ENCODE peak calls at places on chromosomes 12 and 14, in seven cellular contexts. Y is PC-3, D is colonic mucosa, T is fibroblast of lung, B is K562, O is GM23248, G is neural progenitor cell. K is an unnamed sample.
A peak's percentile ranks its signal among the peaks of the same experiment; 100 is the strongest.

GRCh38 chr12:2284857-2285256 is 232.1 kb downstream of the CACNA1C start:
- DNase-seq in Y (peak; percentile 59), D (peak; percentile 79), T (peak; percentile 77), B (peak; percentile 20), O (peak; percentile 89), G (peak; percentile 87), K (peak; percentile 91)

GRCh38 chr14:89276424-89276975 is 140.5 kb downstream of the FOXN3 start:
- DNase-seq in Y (no peak), D (no peak), T (peak; percentile 34), B (no peak), O (no peak), G (no peak), K (no peak)

GRCh38 chr12:41073633-41074576 is 114.2 kb upstream of the PDZRN4 start:
- DNase-seq in Y (no peak), D (no peak), T (no peak), B (no peak), O (no peak), G (no peak), K (no peak)

GRCh38 chr12:5232826-5233500 is 189.3 kb downstream of the KCNA5 start:
- DNase-seq in Y (no peak), D (no peak), T (no peak), B (no peak), O (no peak), G (no peak), K (no peak)

GRCh38 chr12:6069452-6070093 is 54.9 kb downstream of the VWF start:
- DNase-seq in Y (no peak), D (no peak), T (peak; percentile 87), B (peak; percentile 34), O (peak; percentile 96), G (no peak), K (peak; percentile 88)

GRCh38 chr12:132218915-132219314 is 74.7 kb downstream of the NOC4L start:
- DNase-seq in Y (peak; percentile 64), D (no peak), T (no peak), B (peak; percentile 72), O (no peak), G (peak; percentile 68), K (peak; percentile 38)

GRCh38 chr12:42587564-42588307 is 1.8 kb downstream of the PRICKLE1 start:
- DNase-seq in Y (peak; percentile 43), D (no peak), T (no peak), B (no peak), O (peak; percentile 39), G (no peak), K (peak; percentile 66)

GRCh38 chr12:64212066-64212746 is 9.9 kb downstream of the KICS2 start:
- DNase-seq in Y (no peak), D (no peak), T (no peak), B (no peak), O (no peak), G (no peak), K (no peak)

GRCh38 chr12:39779768-39780340 is 160.3 kb upstream of the ABCD2 start:
- DNase-seq in Y (no peak), D (no peak), T (no peak), B (no peak), O (no peak), G (no peak), K (no peak)

GRCh38 chr14:73662439-73663056 is 17.8 kb downstream of the DNAL1 start:
- DNase-seq in Y (peak; percentile 95), D (peak; percentile 24), T (peak; percentile 94), B (peak; percentile 33), O (peak; percentile 96), G (peak; percentile 15), K (peak; percentile 81)

GRCh38 chr14:102544745-102545460 is 35.3 kb upstream of the ANKRD9 start:
- DNase-seq in Y (no peak), D (peak; percentile 75), T (no peak), B (no peak), O (peak; percentile 16), G (peak; percentile 67), K (peak; percentile 16)
- H3K4me1 ChIP-seq in Y (peaks cover 6% of the 10 kb centered on the region), D (no peaks in the 10 kb centered on the region), T (no peaks in the 10 kb centered on the region), B (peaks cover 45% of the 10 kb centered on the region), O (no peaks in the 10 kb centered on the region), G (peaks cover 30% of the 10 kb centered on the region), K (peaks cover 9% of the 10 kb centered on the region)

DNA sequence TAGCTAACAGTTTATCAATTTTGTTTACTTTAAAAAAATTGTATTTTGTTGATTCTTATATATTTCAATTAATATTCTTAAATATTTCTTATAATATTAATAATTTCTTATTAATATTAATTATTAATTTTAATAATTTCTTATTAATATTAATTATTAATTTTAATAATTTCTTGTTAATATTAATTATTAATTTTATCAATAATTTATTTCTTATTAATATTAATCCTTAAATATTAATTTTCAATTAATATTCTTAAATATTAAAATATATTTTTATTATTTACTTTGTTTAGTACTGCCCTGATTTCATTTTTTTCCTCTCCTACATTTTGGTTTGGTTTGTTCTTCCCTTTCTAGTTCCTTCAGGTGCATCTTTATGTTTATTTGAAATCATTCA is 1208.1 kb downstream of the LRFN5 start:
- DNase-seq in Y (no peak), D (no peak), T (no peak), B (no peak), O (no peak), G (no peak), K (no peak)
- H3K9ac ChIP-seq in Y (no peak overlapping the region), D (no peak overlapping the region), T (no peak overlapping the region), B (no peak overlapping the region), O (no peak overlapping the region), G (no peak overlapping the region), K (no peak overlapping the region)

GRCh38 chr14:30464481-30464880 is 94.5 kb upstream of the G2E3 start:
- DNase-seq in Y (no peak), D (no peak), T (no peak), B (no peak), O (no peak), G (no peak), K (no peak)
- H3K4me1 ChIP-seq in Y (no peaks in the 10 kb centered on the region), D (no peaks in the 10 kb centered on the region), T (no peaks in the 10 kb centered on the region), B (no peaks in the 10 kb centered on the region), O (no peaks in the 10 kb centered on the region), G (peaks cover 13% of the 10 kb centered on the region), K (no peaks in the 10 kb centered on the region)

GRCh38 chr12:31118831-31119530 is 45.3 kb downstream of the DDX11 start:
- DNase-seq in Y (no peak), D (no peak), T (peak; percentile 10), B (peak; percentile 58), O (no peak), G (peak; percentile 87), K (peak; percentile 19)
- H3K9ac ChIP-seq in Y (no peak overlapping the region), D (no peak overlapping the region), T (no peak overlapping the region), B (peak overlapping the region; percentile 3), O (no peak overlapping the region), G (no peak overlapping the region), K (no peak overlapping the region)

GRCh38 chr14:95505030-95505589 is 11.3 kb downstream of the SYNE3 start:
- DNase-seq in Y (no peak), D (no peak), T (no peak), B (no peak), O (no peak), G (no peak), K (no peak)
- H3K4me1 ChIP-seq in Y (peaks cover 34% of the 10 kb centered on the region), D (no peaks in the 10 kb centered on the region), T (peaks cover 31% of the 10 kb centered on the region), B (peaks cover 18% of the 10 kb centered on the region), O (peaks cover 38% of the 10 kb centered on the region), G (no peaks in the 10 kb centered on the region), K (peaks cover 74% of the 10 kb centered on the region)

GRCh38 chr14:64970776-64971451 is 1.2 kb downstream of the RAB15 start:
- DNase-seq in Y (peak; percentile 61), D (peak; percentile 42), T (no peak), B (no peak), O (peak; percentile 20), G (no peak), K (peak; percentile 10)

GRCh38 chr14:64971452-64971889 is 665 bp downstream of the RAB15 start:
- DNase-seq in Y (no peak), D (peak; percentile 31), T (no peak), B (no peak), O (no peak), G (no peak), K (no peak)

GRCh38 chr14:64968651-64969050 is 3.5 kb downstream of the RAB15 start:
- DNase-seq in Y (no peak), D (no peak), T (no peak), B (no peak), O (no peak), G (peak; percentile 41), K (no peak)

GRCh38 chr14:64968167-64968566 is 4.0 kb downstream of the RAB15 start:
- DNase-seq in Y (no peak), D (no peak), T (no peak), B (no peak), O (no peak), G (no peak), K (no peak)

GRCh38 chr14:64970041-64970440 is 2.1 kb downstream of the RAB15 start:
- DNase-seq in Y (no peak), D (peak; percentile 60), T (no peak), B (no peak), O (no peak), G (no peak), K (no peak)
- H3K9ac ChIP-seq in Y (no peak overlapping the region), D (no peak overlapping the region), T (no peak overlapping the region), B (no peak overlapping the region), O (no peak overlapping the region), G (no peak overlapping the region), K (no peak overlapping the region)

DNA sequence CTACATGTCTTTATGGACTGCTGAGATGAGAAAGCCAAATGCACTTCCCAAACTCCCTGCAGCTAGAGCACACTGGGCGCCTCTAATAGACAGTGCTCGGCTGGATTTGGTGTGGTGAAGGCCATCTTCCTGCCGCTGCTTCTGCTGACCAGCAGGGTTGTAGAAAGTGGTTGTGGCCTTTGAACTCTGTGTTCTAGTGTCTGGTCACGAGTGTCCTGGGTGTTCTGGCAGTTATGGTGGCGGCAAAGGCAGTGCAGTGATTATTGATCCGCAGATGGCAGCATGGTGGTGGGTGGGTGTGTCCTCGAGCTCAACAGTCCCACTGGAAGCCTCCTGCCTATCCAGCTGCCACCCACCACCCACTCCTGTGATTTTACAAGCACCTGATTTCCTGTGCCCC is 43.4 kb downstream of the SMIM41 start:
- DNase-seq in Y (no peak), D (no peak), T (no peak), B (no peak), O (no peak), G (no peak), K (no peak)
- H3K4me1 ChIP-seq in Y (peaks cover 21% of the 10 kb centered on the region), D (no peaks in the 10 kb centered on the region), T (peaks cover 3% of the 10 kb centered on the region), B (peaks cover 14% of the 10 kb centered on the region), O (no peaks in the 10 kb centered on the region), G (peaks cover 34% of the 10 kb centered on the region), K (no peaks in the 10 kb centered on the region)